ENCODE peak calls at places on chromosome 19, in seven cellular contexts. One of them, this sample, is unnamed.

GRCh38 chr19:58513694-58514563 is 2.1 kb upstream of the SLC27A5 start:
- DNase-seq in H1: peak; percentile 92
- DNase-seq in HepG2: peak; percentile 88
- DNase-seq in SK-N-SH: peak; percentile 99
- DNase-seq in HCT116: peak; percentile 86
- DNase-seq in T47D: peak; percentile 74
- DNase-seq in K562: peak; percentile 92
- DNase-seq in this sample: peak; percentile 85

GRCh38 chr19:38675611-38676010 is 28.2 kb downstream of the ACTN4 start:
- DNase-seq in H1: no peak
- DNase-seq in K562: peak; percentile 47
- DNase-seq in HepG2: no peak
- DNase-seq in T47D: no peak
- DNase-seq in SK-N-SH: no peak
- DNase-seq in HCT116: no peak
- DNase-seq in this sample: no peak

GRCh38 chr19:58228584-58229254 is at the start of gene ZNF544:
- DNase-seq in HepG2: peak; percentile 45
- DNase-seq in HCT116: peak; percentile 48
- DNase-seq in H1: no peak
- DNase-seq in T47D: peak; percentile 65
- DNase-seq in K562: peak; percentile 80
- DNase-seq in SK-N-SH: peak; percentile 74
- DNase-seq in this sample: peak; percentile 9

GRCh38 chr19:45999653-46000121 is 4.4 kb downstream of the CCDC61 start:
- DNase-seq in H1: no peak
- DNase-seq in HCT116: no peak
- DNase-seq in HepG2: no peak
- DNase-seq in K562: peak; percentile 73
- DNase-seq in SK-N-SH: peak; percentile 86
- DNase-seq in T47D: no peak
- DNase-seq in this sample: no peak

GRCh38 chr19:52533901-52534300 is 6.4 kb downstream of the ZNF808 start:
- DNase-seq in HepG2: no peak
- DNase-seq in T47D: no peak
- DNase-seq in HCT116: no peak
- DNase-seq in K562: no peak
- DNase-seq in SK-N-SH: no peak
- DNase-seq in H1: no peak
- DNase-seq in this sample: no peak

GRCh38 chr19:15551183-15552004 is 43.1 kb downstream of the CYP4F22 start:
- DNase-seq in HepG2: peak; percentile 38
- DNase-seq in H1: no peak
- DNase-seq in HCT116: no peak
- DNase-seq in SK-N-SH: peak; percentile 78
- DNase-seq in T47D: no peak
- DNase-seq in K562: peak; percentile 91
- DNase-seq in this sample: no peak

GRCh38 chr19:55674459-55674840 is 576 bp upstream of the EPN1 start:
- DNase-seq in SK-N-SH: no peak
- DNase-seq in HepG2: no peak
- DNase-seq in HCT116: no peak
- DNase-seq in H1: no peak
- DNase-seq in T47D: no peak
- DNase-seq in K562: no peak
- DNase-seq in this sample: no peak

GRCh38 chr19:49389406-49389805 is 1.4 kb downstream of the KASH5 start:
- DNase-seq in SK-N-SH: no peak
- DNase-seq in H1: no peak
- DNase-seq in HepG2: no peak
- DNase-seq in T47D: no peak
- DNase-seq in HCT116: no peak
- DNase-seq in K562: no peak
- DNase-seq in this sample: no peak

GRCh38 chr19:43504426-43505185 is at the start of gene PHLDB3:
- DNase-seq in SK-N-SH: peak; percentile 70
- DNase-seq in K562: peak; percentile 49
- DNase-seq in H1: no peak
- DNase-seq in HCT116: no peak
- DNase-seq in T47D: peak; percentile 35
- DNase-seq in HepG2: peak; percentile 38
- DNase-seq in this sample: no peak

GRCh38 chr19:38013913-38014575 is 107.0 kb downstream of the SIPA1L3 start:
- DNase-seq in H1: no peak
- DNase-seq in HepG2: no peak
- DNase-seq in T47D: no peak
- DNase-seq in SK-N-SH: no peak
- DNase-seq in HCT116: no peak
- DNase-seq in K562: no peak
- DNase-seq in this sample: no peak

GRCh38 chr19:45125975-45126493 is 33.1 kb downstream of the PPP1R37 start:
- DNase-seq in H1: peak; percentile 56
- DNase-seq in K562: peak; percentile 73
- DNase-seq in T47D: no peak
- DNase-seq in HepG2: peak; percentile 65
- DNase-seq in HCT116: peak; percentile 24
- DNase-seq in SK-N-SH: peak; percentile 68
- DNase-seq in this sample: no peak

GRCh38 chr19:10514211-10515145 is 2.8 kb downstream of the S1PR5 start:
- DNase-seq in HepG2: no peak
- DNase-seq in HCT116: no peak
- DNase-seq in H1: no peak
- DNase-seq in K562: no peak
- DNase-seq in T47D: no peak
- DNase-seq in SK-N-SH: peak; percentile 74
- DNase-seq in this sample: no peak

GRCh38 chr19:48158210-48158790 is 11.8 kb downstream of the LIG1 start:
- DNase-seq in K562: no peak
- DNase-seq in T47D: no peak
- DNase-seq in HCT116: no peak
- DNase-seq in SK-N-SH: no peak
- DNase-seq in HepG2: no peak
- DNase-seq in H1: no peak
- DNase-seq in this sample: no peak

GRCh38 chr19:48152552-48152951 is 17.6 kb downstream of the LIG1 start:
- DNase-seq in HepG2: peak; percentile 24
- DNase-seq in K562: peak; percentile 47
- DNase-seq in H1: no peak
- DNase-seq in T47D: peak; percentile 31
- DNase-seq in HCT116: peak; percentile 18
- DNase-seq in SK-N-SH: peak; percentile 65
- DNase-seq in this sample: no peak

GRCh38 chr19:48149430-48149829 is 20.7 kb downstream of the LIG1 start:
- DNase-seq in K562: no peak
- DNase-seq in HepG2: no peak
- DNase-seq in HCT116: no peak
- DNase-seq in H1: no peak
- DNase-seq in SK-N-SH: no peak
- DNase-seq in T47D: no peak
- DNase-seq in this sample: no peak

GRCh38 chr19:48154003-48154402 is 16.1 kb downstream of the LIG1 start:
- DNase-seq in HCT116: no peak
- DNase-seq in H1: no peak
- DNase-seq in T47D: no peak
- DNase-seq in K562: no peak
- DNase-seq in SK-N-SH: no peak
- DNase-seq in HepG2: peak; percentile 10
- DNase-seq in this sample: no peak
- TF ChIP-seq JUND in HCT116: no peak
- TF ChIP-seq JUND in H1: no peak
- TF ChIP-seq JUND in T47D: no peak
- TF ChIP-seq JUND in K562: no peak
- TF ChIP-seq JUND in SK-N-SH: no peak
- TF ChIP-seq JUND in HepG2: no peak
- TF ChIP-seq JUND in this sample: no peak

GRCh38 chr19:13833330-13834265 is 38.4 kb downstream of the ZSWIM4 start:
- DNase-seq in HepG2: peak; percentile 84
- DNase-seq in H1: no peak
- DNase-seq in SK-N-SH: peak; percentile 99
- DNase-seq in K562: peak; percentile 97
- DNase-seq in HCT116: no peak
- DNase-seq in T47D: peak; percentile 93
- DNase-seq in this sample: no peak

GRCh38 chr19:13831560-13832056 is 36.4 kb downstream of the ZSWIM4 start:
- DNase-seq in T47D: no peak
- DNase-seq in HCT116: no peak
- DNase-seq in HepG2: no peak
- DNase-seq in H1: no peak
- DNase-seq in SK-N-SH: no peak
- DNase-seq in K562: no peak
- DNase-seq in this sample: no peak

GRCh38 chr19:13832096-13832495 is 36.9 kb downstream of the ZSWIM4 start:
- DNase-seq in HCT116: no peak
- DNase-seq in K562: no peak
- DNase-seq in SK-N-SH: no peak
- DNase-seq in HepG2: no peak
- DNase-seq in T47D: no peak
- DNase-seq in H1: no peak
- DNase-seq in this sample: no peak

GRCh38 chr19:13835791-13836723 is 40.8 kb downstream of the ZSWIM4 start:
- DNase-seq in K562: no peak
- DNase-seq in H1: no peak
- DNase-seq in SK-N-SH: no peak
- DNase-seq in T47D: no peak
- DNase-seq in HCT116: no peak
- DNase-seq in HepG2: no peak
- DNase-seq in this sample: no peak

GRCh38 chr19:13834308-13834790 is 39.1 kb downstream of the ZSWIM4 start:
- DNase-seq in T47D: peak; percentile 47
- DNase-seq in H1: no peak
- DNase-seq in HCT116: no peak
- DNase-seq in HepG2: no peak
- DNase-seq in K562: no peak
- DNase-seq in SK-N-SH: no peak
- DNase-seq in this sample: no peak
- TF ChIP-seq JUND in T47D: no peak
- TF ChIP-seq JUND in H1: no peak
- TF ChIP-seq JUND in HCT116: peak; percentile 21
- TF ChIP-seq JUND in HepG2: no peak
- TF ChIP-seq JUND in K562: no peak
- TF ChIP-seq JUND in SK-N-SH: no peak
- TF ChIP-seq JUND in this sample: no peak

DNA sequence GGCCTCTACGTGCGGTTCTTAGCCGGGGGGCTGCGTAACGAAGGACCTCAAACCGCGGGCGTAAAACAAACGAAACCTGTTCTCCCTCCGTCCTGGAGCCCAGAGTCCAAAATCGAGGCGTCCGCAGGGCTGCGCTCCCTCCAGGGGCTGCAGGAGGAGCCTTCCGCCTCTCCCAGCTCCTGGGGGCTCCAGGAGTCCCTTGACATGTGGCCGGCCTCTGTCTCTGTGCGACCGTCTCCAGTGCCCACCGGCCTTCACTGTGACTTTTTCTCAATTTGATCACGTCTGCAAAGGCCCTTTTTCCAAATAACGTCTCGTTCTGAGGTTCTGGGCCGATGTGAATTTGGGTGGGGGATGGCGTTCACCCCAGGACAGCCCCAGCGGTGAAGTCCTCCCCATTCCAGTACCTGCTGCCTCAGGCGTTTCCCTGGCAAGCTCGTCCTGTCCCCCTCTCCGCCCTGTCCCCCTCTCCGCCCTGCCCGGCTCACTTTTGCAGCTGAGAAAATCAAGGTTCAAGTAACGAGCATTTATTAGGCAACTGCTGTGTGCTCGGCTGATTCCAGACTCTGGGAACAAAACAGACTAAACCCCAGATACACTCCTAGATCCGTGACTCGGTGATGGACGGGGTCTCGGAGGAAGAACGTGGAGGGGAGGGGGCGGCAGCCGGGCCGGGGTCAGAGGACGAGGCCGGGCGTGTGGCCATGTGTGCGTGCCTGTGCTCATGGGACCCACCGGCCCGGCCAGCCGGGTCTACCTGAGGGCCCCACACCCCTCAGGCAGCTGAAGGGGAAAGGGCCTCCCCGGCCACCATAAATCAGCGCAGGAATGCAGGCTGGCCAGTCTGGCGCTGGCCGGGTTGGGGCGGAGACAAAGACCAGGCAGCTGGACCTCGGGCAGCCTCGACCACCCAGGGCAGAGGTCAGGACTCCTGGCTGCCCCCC is 28.1 kb upstream of the WDR18 start:
- DNase-seq in HepG2: no peak
- DNase-seq in K562: no peak
- DNase-seq in T47D: peak; percentile 38
- DNase-seq in SK-N-SH: no peak
- DNase-seq in H1: no peak
- DNase-seq in HCT116: no peak
- DNase-seq in this sample: no peak
- TF ChIP-seq JUND in HepG2: no peak
- TF ChIP-seq JUND in K562: no peak
- TF ChIP-seq JUND in T47D: no peak
- TF ChIP-seq JUND in SK-N-SH: no peak
- TF ChIP-seq JUND in H1: no peak
- TF ChIP-seq JUND in HCT116: no peak
- TF ChIP-seq JUND in this sample: no peak

DNA sequence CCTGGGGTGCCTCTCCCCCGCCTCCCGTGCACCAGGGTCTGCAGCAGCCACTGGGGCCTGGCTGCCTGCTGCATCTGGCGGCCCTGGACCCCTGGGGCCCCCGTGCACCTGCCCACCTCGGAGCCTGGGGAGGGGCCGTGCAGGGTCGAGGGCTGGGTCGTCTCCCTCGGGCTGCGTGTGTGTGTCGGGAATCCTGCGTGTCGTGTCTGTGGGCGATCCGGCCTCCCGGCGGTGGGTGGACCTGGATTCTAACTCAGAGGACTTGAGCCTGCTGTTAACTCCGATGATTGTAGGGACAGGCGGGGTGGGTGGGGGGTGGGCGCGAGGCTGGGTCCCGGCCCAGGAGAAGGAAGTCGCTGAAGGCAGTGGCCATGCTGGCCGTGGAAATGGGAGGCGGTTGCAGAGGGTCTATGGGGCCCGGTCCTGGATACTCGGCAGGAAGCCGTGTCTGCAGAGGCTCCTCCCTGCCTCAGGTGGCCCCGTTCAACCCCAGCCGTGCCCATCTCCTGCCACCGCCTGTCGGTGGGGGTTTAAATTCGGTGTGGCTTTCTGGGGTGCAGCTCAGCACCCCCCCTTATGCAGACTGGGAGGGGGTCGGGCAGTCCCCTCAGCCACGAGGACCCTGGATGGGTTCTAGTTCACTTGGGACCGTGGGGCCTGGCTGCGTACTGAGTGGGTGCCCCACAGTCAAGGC is 9.4 kb upstream of the WDR18 start:
- DNase-seq in H1: no peak
- DNase-seq in T47D: no peak
- DNase-seq in HCT116: no peak
- DNase-seq in SK-N-SH: no peak
- DNase-seq in K562: no peak
- DNase-seq in HepG2: no peak
- DNase-seq in this sample: no peak
- TF ChIP-seq JUND in H1: no peak
- TF ChIP-seq JUND in T47D: no peak
- TF ChIP-seq JUND in HCT116: no peak
- TF ChIP-seq JUND in SK-N-SH: no peak
- TF ChIP-seq JUND in K562: no peak
- TF ChIP-seq JUND in HepG2: no peak
- TF ChIP-seq JUND in this sample: no peak

This sample was measured in GM12878.